ENCODE peak calls at places on chromosomes 13 and 19, in four cellular contexts. R is activated CD4-positive, alpha-beta T cell treated with anti-CD3 and anti-CD28 coated beads, Interleukin-2, amount 50 U/mL, for 24 hours; E is posterior cingulate gyrus; X is stimulated activated CD4-positive, alpha-beta T cell treated with anti-CD3 and anti-CD28 coated beads, Interleukin-15, amount 100 ng/mL, for 1 hour. O is an unnamed sample.

GRCh38 chr19:39110263-39110967 is 15.2 kb upstream of the PAK4 start:
- DNase-seq in R (peak), E (no peak), X (peak), O (peak)

GRCh38 chr13:102131246-102131645 is 270.6 kb downstream of the FGF14 start:
- DNase-seq in R (no peak), E (no peak), X (no peak), O (no peak)

GRCh38 chr13:114067381-114067885 is 65.0 kb downstream of the RASA3 start:
- DNase-seq in R (peak), E (no peak), X (peak), O (no peak)

GRCh38 chr19:46068345-46069258 is 27.8 kb upstream of the IGFL4 start:
- DNase-seq in R (no peak), E (no peak), X (no peak), O (no peak)

GRCh38 chr13:94825507-94825906 is 113.2 kb upstream of the SOX21 start:
- DNase-seq in R (no peak), E (peak), X (no peak), O (no peak)

GRCh38 chr19:13492128-13492527 is 14.2 kb downstream of the CACNA1A start:
- DNase-seq in R (no peak), E (no peak), X (no peak), O (no peak)

GRCh38 chr19:3857449-3858003 is 11.3 kb downstream of the ZFR2 start:
- DNase-seq in R (no peak), E (no peak), X (no peak), O (no peak)

GRCh38 chr13:73754727-73755292 is 379.4 kb downstream of the KLF12 start:
- DNase-seq in R (peak), E (no peak), X (no peak), O (no peak)

GRCh38 chr13:47337781-47338507 is 441.1 kb upstream of the HTR2A start:
- DNase-seq in R (no peak), E (no peak), X (no peak), O (no peak)

GRCh38 chr19:29143183-29143582 is 69.8 kb downstream of the UQCRFS1 start:
- DNase-seq in R (no peak), E (no peak), X (no peak), O (no peak)

GRCh38 chr13:88031980-88032562 is 360.9 kb downstream of the SLITRK5 start:
- DNase-seq in R (no peak), E (no peak), X (no peak), O (no peak)

GRCh38 chr13:59680429-59681024 is 483.2 kb downstream of the DIAPH3 start:
- DNase-seq in R (no peak), E (no peak), X (no peak), O (no peak)

GRCh38 chr13:37561031-37561430 is 37.5 kb downstream of the POSTN start:
- DNase-seq in R (no peak), E (no peak), X (no peak), O (no peak)

GRCh38 chr19:662207-662961 is 630 bp downstream of the RNF126 start:
- DNase-seq in R (peak), E (no peak), X (peak), O (peak)

GRCh38 chr13:31699650-31700049 is 39.7 kb upstream of the RXFP2 start:
- DNase-seq in R (no peak), E (no peak), X (no peak), O (no peak)

GRCh38 chr13:99590519-99591011 is 89.3 kb downstream of the TM9SF2 start:
- DNase-seq in R (no peak), E (no peak), X (no peak), O (no peak)

GRCh38 chr19:56142087-56142787 is 1.1 kb downstream of the ZNF444 start:
- DNase-seq in R (no peak), E (no peak), X (no peak), O (no peak)

GRCh38 chr19:41265376-41266153 is 1.4 kb downstream of the HNRNPUL1 start:
- DNase-seq in R (no peak), E (no peak), X (no peak), O (no peak)

GRCh38 chr13:100347941-100348340 is 240.6 kb downstream of the GGACT start:
- DNase-seq in R (no peak), E (no peak), X (no peak), O (no peak)

GRCh38 chr13:78401833-78402232 is 201.5 kb downstream of the POU4F1 start:
- DNase-seq in R (no peak), E (no peak), X (no peak), O (no peak)

GRCh38 chr19:46574533-46574932 is 26.6 kb upstream of the CALM3 start:
- DNase-seq in R (peak), E (no peak), X (peak), O (no peak)

GRCh38 chr13:93226623-93227279 is at the start of gene GPC6:
- DNase-seq in R (no peak), E (no peak), X (no peak), O (no peak)

GRCh38 chr13:22926176-22927007 is 254.4 kb upstream of the SGCG start:
- DNase-seq in R (no peak), E (no peak), X (no peak), O (no peak)

GRCh38 chr19:38917921-38918491 is 6.0 kb upstream of the CCER2 start:
- DNase-seq in R (no peak), E (no peak), X (no peak), O (no peak)

GRCh38 chr19:30799854-30800755 is 427.9 kb downstream of the ZNF536 start:
- DNase-seq in R (no peak), E (peak), X (peak), O (no peak)

GRCh38 chr13:75411924-75412537 is 69.9 kb downstream of the TBC1D4 start:
- DNase-seq in R (no peak), E (no peak), X (no peak), O (no peak)

GRCh38 chr13:112131740-112132113 is 64.8 kb downstream of the SOX1 start:
- DNase-seq in R (no peak), E (no peak), X (no peak), O (no peak)

GRCh38 chr13:83884141-83884540 is 1.9 kb upstream of the SLITRK1 start:
- DNase-seq in R (no peak), E (no peak), X (no peak), O (no peak)

GRCh38 chr13:73177911-73178565 is 119.2 kb downstream of the KLF5 start:
- DNase-seq in R (no peak), E (no peak), X (no peak), O (no peak)

GRCh38 chr19:8462601-8463000 is 17.8 kb downstream of the HNRNPM start:
- DNase-seq in R (no peak), E (no peak), X (no peak), O (no peak)

GRCh38 chr19:38664503-38665211 is 17.2 kb downstream of the ACTN4 start:
- DNase-seq in R (no peak), E (no peak), X (no peak), O (no peak)

GRCh38 chr13:99203601-99204579 is 3.2 kb downstream of the UBAC2 start:
- DNase-seq in R (no peak), E (no peak), X (no peak), O (no peak)

GRCh38 chr13:98782654-98783053 is 30.2 kb upstream of the SLC15A1 start:
- DNase-seq in R (no peak), E (no peak), X (no peak), O (no peak)

GRCh38 chr19:51691122-51692064 is 1.7 kb upstream of the SPACA6 start:
- DNase-seq in R (no peak), E (no peak), X (no peak), O (no peak)

GRCh38 chr19:7916137-7916907 is 1.7 kb downstream of the TGFBR3L start:
- DNase-seq in R (peak), E (no peak), X (no peak), O (peak)

GRCh38 chr13:36531746-36532486 is 99.6 kb downstream of the CCNA1 start:
- DNase-seq in R (no peak), E (no peak), X (no peak), O (no peak)

GRCh38 chr13:112325941-112326645 is 50.1 kb upstream of the SPACA7 start:
- DNase-seq in R (no peak), E (no peak), X (no peak), O (no peak)

GRCh38 chr13:90105276-90105675 is 1242.2 kb upstream of the MIR17HG start:
- DNase-seq in R (no peak), E (no peak), X (no peak), O (no peak)

GRCh38 chr19:17944301-17944700 is 11.5 kb downstream of the CCDC124 start:
- DNase-seq in R (no peak), E (no peak), X (no peak), O (no peak)